ENCODE peak calls at places on chromosomes 5 and 9, in four cellular contexts. A is mesothelial cell of epicardium, V is kidney, F is AG09309. N is an unnamed sample.

GRCh38 chr9:5095795-5096194 is 89.6 kb downstream of the INSL6 start:
- DNase-seq in A (no peak), V (no peak), F (no peak), N (peak)

GRCh38 chr5:116084231-116084630 is 594 bp upstream of the COMMD10 start:
- DNase-seq in V (no peak), F (no peak), A (no peak), N (peak)

GRCh38 chr9:129778469-129778868 is 24.5 kb upstream of the TOR1B start:
- DNase-seq in V (no peak), F (no peak), A (no peak), N (no peak)

GRCh38 chr9:137087409-137087925 is 682 bp downstream of the MAN1B1 start:
- DNase-seq in F (no peak), V (no peak), A (no peak), N (peak)

GRCh38 chr5:143889986-143890385 is 78.0 kb downstream of the HMHB1 start:
- DNase-seq in V (no peak), F (peak), A (no peak), N (no peak)

GRCh38 chr5:135012951-135013391 is 21.1 kb downstream of the PITX1 start:
- DNase-seq in A (no peak), V (peak), F (no peak), N (no peak)

GRCh38 chr5:612498-613424 is 621 bp downstream of the CEP72 start:
- DNase-seq in A (peak), V (no peak), F (no peak), N (peak)

GRCh38 chr5:174371600-174372094 is 326.1 kb downstream of the NSG2 start:
- DNase-seq in V (no peak), A (no peak), F (no peak), N (no peak)

GRCh38 chr9:110033869-110034268 is 174.1 kb downstream of the C9orf152 start:
- DNase-seq in A (no peak), V (no peak), F (no peak), N (peak)

GRCh38 chr9:137128158-137129088 is 10.5 kb upstream of the GRIN1 start:
- DNase-seq in F (no peak), V (no peak), A (no peak), N (no peak)

GRCh38 chr5:14187157-14187556 is 44.0 kb downstream of the TRIO start:
- DNase-seq in A (no peak), F (no peak), V (no peak), N (no peak)

GRCh38 chr5:170597109-170597741 is 93.4 kb downstream of the KCNIP1 start:
- DNase-seq in V (no peak), A (no peak), F (peak), N (no peak)

GRCh38 chr9:131397100-131397790 is 3.4 kb downstream of the PRRC2B start:
- DNase-seq in A (no peak), F (no peak), V (peak), N (peak)

GRCh38 chr5:142014911-142015584 is 2.2 kb upstream of the GNPDA1 start:
- DNase-seq in F (peak), V (no peak), A (no peak), N (peak)

GRCh38 chr9:96027271-96028131 is 152.0 kb downstream of the ERCC6L2 start:
- DNase-seq in V (peak), A (no peak), F (no peak), N (peak)

GRCh38 chr5:179194201-179194910 is 134.2 kb downstream of the ZNF354C start:
- DNase-seq in F (no peak), A (no peak), V (peak), N (no peak)

GRCh38 chr5:159174511-159175168 is 34.7 kb downstream of the RNF145 start:
- DNase-seq in A (no peak), F (no peak), V (no peak), N (no peak)

GRCh38 chr5:178115835-178116405 is 2.6 kb downstream of the N4BP3 start:
- DNase-seq in F (no peak), V (peak), A (no peak), N (peak)

GRCh38 chr5:31645420-31646081 is 6.6 kb downstream of the PDZD2 start:
- DNase-seq in A (no peak), F (no peak), V (no peak), N (peak)

GRCh38 chr9:134323741-134324358 is 2.4 kb upstream of the RXRA start:
- DNase-seq in V (peak), F (no peak), A (no peak), N (no peak)

GRCh38 chr9:97905228-97905627 is 17.1 kb downstream of the TRMO start:
- DNase-seq in A (no peak), V (no peak), F (no peak), N (no peak)

GRCh38 chr5:165786073-165786472 is 2280.7 kb downstream of the MAT2B start:
- DNase-seq in V (no peak), F (no peak), A (no peak), N (no peak)

GRCh38 chr9:131854334-131854733 is 114.5 kb upstream of the RAPGEF1 start:
- DNase-seq in F (no peak), V (no peak), A (no peak), N (no peak)

GRCh38 chr5:9516591-9516990 is 29.3 kb downstream of the SEMA5A start:
- DNase-seq in V (no peak), F (no peak), A (no peak), N (peak)
- TF ChIP-seq CTCF in V (no peak), F (no peak), A (no peak), N (peak)

DNA sequence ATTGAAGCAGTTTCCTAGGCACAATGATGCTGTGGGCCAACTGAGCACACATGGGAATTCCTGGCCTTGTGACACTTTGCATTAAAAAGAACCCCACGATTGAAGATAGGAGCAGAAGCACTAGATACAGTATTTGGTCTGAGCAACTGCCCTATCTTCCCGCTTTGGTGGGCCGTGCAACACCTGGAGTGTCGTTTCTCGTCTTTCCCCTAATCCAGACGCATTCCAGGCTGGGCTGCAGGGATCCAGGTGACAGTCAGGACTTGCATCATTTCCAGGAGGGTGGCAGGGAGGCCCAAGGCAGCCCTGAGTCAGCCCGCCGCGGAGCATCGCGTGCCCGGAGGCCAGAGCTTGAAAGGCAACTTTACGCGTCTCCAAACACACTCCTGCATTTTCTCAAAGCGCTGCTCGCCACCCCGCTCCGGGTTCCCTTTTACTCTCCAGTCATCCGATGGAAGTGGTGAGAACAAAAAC is 719 bp upstream of the STC2 start:
- DNase-seq in A (peak), V (no peak), F (no peak), N (peak)
- TF ChIP-seq CTCF in A (no peak), V (no peak), F (no peak), N (no peak)

GRCh38 chr5:96177303-96177869 is 215.7 kb upstream of the ELL2 start:
- DNase-seq in F (peak), V (no peak), A (no peak), N (no peak)

GRCh38 chr5:96172436-96172835 is 210.8 kb upstream of the ELL2 start:
- DNase-seq in F (peak), V (no peak), A (no peak), N (no peak)

GRCh38 chr5:96176022-96176421 is 214.4 kb upstream of the ELL2 start:
- DNase-seq in A (no peak), V (no peak), F (no peak), N (no peak)

GRCh38 chr5:96180684-96181083 is 219.0 kb upstream of the ELL2 start:
- DNase-seq in A (no peak), V (no peak), F (no peak), N (no peak)

DNA sequence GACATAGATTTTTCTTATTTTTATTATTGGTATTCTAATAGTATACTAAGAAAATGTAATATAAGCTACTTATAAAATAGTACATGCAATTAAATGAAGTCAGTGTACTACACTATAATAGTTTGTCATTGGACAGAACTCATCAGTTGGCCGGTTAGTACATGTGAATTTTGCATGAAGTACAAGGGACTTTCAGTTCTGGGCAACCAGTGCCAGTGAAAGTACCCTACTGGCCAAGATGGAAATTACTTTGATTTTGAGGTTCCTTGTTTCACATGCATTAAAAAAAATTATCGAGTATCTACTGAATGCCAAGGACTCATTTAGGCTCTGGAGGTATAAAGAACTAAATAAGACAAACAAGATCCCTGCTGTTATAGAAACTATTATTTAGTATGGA is 213.4 kb upstream of the ELL2 start:
- DNase-seq in A (no peak), F (no peak), V (no peak), N (peak)
- TF ChIP-seq CTCF in A (peak), F (no peak), V (no peak), N (no peak)

DNA sequence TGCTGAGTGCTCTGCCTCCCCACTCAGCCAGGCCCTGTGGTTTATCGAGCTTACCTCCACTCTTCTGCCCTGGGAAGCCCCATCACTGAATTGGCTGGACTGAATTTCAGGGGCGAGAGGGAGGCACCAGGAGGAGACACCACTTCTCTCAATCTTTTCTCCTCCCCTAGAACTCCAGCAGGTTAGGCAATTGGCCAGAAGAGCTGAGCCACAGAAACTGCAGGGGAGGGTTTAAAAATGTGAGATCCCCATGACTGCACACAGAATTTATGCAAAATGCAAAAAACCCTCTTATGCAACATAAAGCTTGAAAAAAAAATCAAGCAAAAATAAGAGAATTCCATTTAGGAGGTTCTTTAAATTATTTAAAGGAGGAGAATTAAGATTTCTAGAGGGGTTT is 29.9 kb downstream of the TUT7 start:
- DNase-seq in V (no peak), F (peak), A (no peak), N (no peak)
- TF ChIP-seq CTCF in V (no peak), F (no peak), A (no peak), N (no peak)

N was measured in GM23338.